ENCODE peak calls at places on chromosomes 2 and 18, in six cellular contexts. S, A, D, N, T and K are unnamed samples.
A peak's percentile ranks its signal among the peaks of the same experiment; 100 is the strongest.

GRCh38 chr2:190069936-190070696 is 7.6 kb upstream of the MSTN start:
- DNase-seq in S (peak; percentile 50), A (no peak), D (peak; percentile 43), N (peak; percentile 7), T (peak; percentile 83), K (peak; percentile 38)

GRCh38 chr18:11553098-11553940 is 56.1 kb upstream of the SLC35G4 start:
- DNase-seq in S (peak; percentile 34), A (no peak), D (peak; percentile 23), N (peak; percentile 35), T (peak; percentile 75), K (peak; percentile 16)

GRCh38 chr18:43758734-43759133 is 481.4 kb upstream of the SYT4 start:
- DNase-seq in S (no peak), A (no peak), D (no peak), N (no peak), T (no peak), K (no peak)

GRCh38 chr2:157229572-157229971 is 27.9 kb upstream of the GALNT5 start:
- DNase-seq in S (no peak), A (no peak), D (peak; percentile 58), N (no peak), T (no peak), K (no peak)

GRCh38 chr2:14408695-14409094 is 223.8 kb upstream of the LRATD1 start:
- DNase-seq in S (no peak), A (no peak), D (no peak), N (no peak), T (no peak), K (no peak)

GRCh38 chr18:2143666-2144065 is 427.6 kb downstream of the METTL4 start:
- DNase-seq in S (no peak), A (no peak), D (no peak), N (no peak), T (no peak), K (no peak)

GRCh38 chr18:49723648-49724180 is 89.6 kb downstream of the ACAA2 start:
- DNase-seq in S (no peak), A (no peak), D (no peak), N (no peak), T (peak; percentile 45), K (no peak)

GRCh38 chr2:37561615-37562569 is 109.5 kb downstream of the CDC42EP3 start:
- DNase-seq in S (no peak), A (no peak), D (no peak), N (peak; percentile 83), T (peak; percentile 82), K (peak; percentile 53)

GRCh38 chr2:11691071-11691660 is 21.2 kb upstream of the NTSR2 start:
- DNase-seq in S (no peak), A (no peak), D (no peak), N (no peak), T (no peak), K (no peak)

GRCh38 chr2:240463274-240463865 is 27.9 kb downstream of the GPC1 start:
- DNase-seq in S (no peak), A (no peak), D (no peak), N (no peak), T (no peak), K (peak; percentile 6)

GRCh38 chr18:66607632-66608031 is 3.7 kb upstream of the CDH19 start:
- DNase-seq in S (no peak), A (no peak), D (no peak), N (no peak), T (no peak), K (no peak)

GRCh38 chr2:39484206-39484605 is 47.1 kb upstream of the MAP4K3 start:
- DNase-seq in S (no peak), A (no peak), D (no peak), N (no peak), T (no peak), K (peak; percentile 13)

GRCh38 chr18:63979409-63979908 is 9.6 kb downstream of the SERPINB8 start:
- DNase-seq in S (peak; percentile 47), A (peak; percentile 54), D (peak; percentile 21), N (peak; percentile 36), T (peak; percentile 61), K (peak; percentile 17)

GRCh38 chr2:147546109-147546508 is 298.7 kb upstream of the ACVR2A start:
- DNase-seq in S (no peak), A (no peak), D (no peak), N (no peak), T (no peak), K (no peak)

GRCh38 chr2:233252227-233252626 is 754 bp downstream of the ATG16L1 start:
- DNase-seq in S (no peak), A (no peak), D (no peak), N (no peak), T (no peak), K (no peak)

GRCh38 chr2:43637030-43637803 is at the start of gene PLEKHH2:
- DNase-seq in S (peak; percentile 86), A (peak; percentile 91), D (peak; percentile 51), N (peak; percentile 94), T (peak; percentile 85), K (peak; percentile 92)

GRCh38 chr2:217052856-217053577 is 193.2 kb upstream of the TNP1 start:
- DNase-seq in S (no peak), A (no peak), D (no peak), N (no peak), T (no peak), K (no peak)

GRCh38 chr18:58051765-58052460 is 7.9 kb downstream of the NEDD4L start:
- DNase-seq in S (peak; percentile 2), A (no peak), D (no peak), N (peak; percentile 25), T (peak; percentile 25), K (no peak)

GRCh38 chr18:32629292-32629691 is 143.5 kb downstream of the KLHL14 start:
- DNase-seq in S (no peak), A (no peak), D (no peak), N (no peak), T (no peak), K (no peak)

GRCh38 chr2:56709181-56709580 is 525.4 kb downstream of the CCDC85A start:
- DNase-seq in S (no peak), A (no peak), D (no peak), N (no peak), T (no peak), K (no peak)

GRCh38 chr2:105380432-105381118 is 18.3 kb downstream of the FHL2 start:
- DNase-seq in S (no peak), A (no peak), D (no peak), N (no peak), T (no peak), K (no peak)

GRCh38 chr2:39642054-39642742 is 23.5 kb upstream of the TMEM178A start:
- DNase-seq in S (no peak), A (no peak), D (peak; percentile 57), N (no peak), T (no peak), K (no peak)

GRCh38 chr2:64356906-64357305 is 97.1 kb upstream of the LGALSL start:
- DNase-seq in S (no peak), A (no peak), D (no peak), N (no peak), T (no peak), K (no peak)

GRCh38 chr2:64359892-64360657 is 93.9 kb upstream of the LGALSL start:
- DNase-seq in S (no peak), A (no peak), D (peak; percentile 63), N (peak; percentile 82), T (peak; percentile 75), K (peak; percentile 23)

GRCh38 chr2:64362562-64363026 is 91.4 kb upstream of the LGALSL start:
- DNase-seq in S (no peak), A (no peak), D (no peak), N (no peak), T (no peak), K (no peak)

GRCh38 chr2:64361151-64361938 is 92.6 kb upstream of the LGALSL start:
- DNase-seq in S (no peak), A (no peak), D (no peak), N (no peak), T (no peak), K (no peak)

GRCh38 chr2:64359176-64359891 is 94.6 kb upstream of the LGALSL start:
- DNase-seq in S (no peak), A (no peak), D (no peak), N (no peak), T (peak; percentile 65), K (no peak)
- H3K4me3 ChIP-seq in S (no peak overlapping the region), A (no peak overlapping the region), D (no peak overlapping the region), N (no peak overlapping the region), T (no peak overlapping the region), K (no peak overlapping the region)

DNA sequence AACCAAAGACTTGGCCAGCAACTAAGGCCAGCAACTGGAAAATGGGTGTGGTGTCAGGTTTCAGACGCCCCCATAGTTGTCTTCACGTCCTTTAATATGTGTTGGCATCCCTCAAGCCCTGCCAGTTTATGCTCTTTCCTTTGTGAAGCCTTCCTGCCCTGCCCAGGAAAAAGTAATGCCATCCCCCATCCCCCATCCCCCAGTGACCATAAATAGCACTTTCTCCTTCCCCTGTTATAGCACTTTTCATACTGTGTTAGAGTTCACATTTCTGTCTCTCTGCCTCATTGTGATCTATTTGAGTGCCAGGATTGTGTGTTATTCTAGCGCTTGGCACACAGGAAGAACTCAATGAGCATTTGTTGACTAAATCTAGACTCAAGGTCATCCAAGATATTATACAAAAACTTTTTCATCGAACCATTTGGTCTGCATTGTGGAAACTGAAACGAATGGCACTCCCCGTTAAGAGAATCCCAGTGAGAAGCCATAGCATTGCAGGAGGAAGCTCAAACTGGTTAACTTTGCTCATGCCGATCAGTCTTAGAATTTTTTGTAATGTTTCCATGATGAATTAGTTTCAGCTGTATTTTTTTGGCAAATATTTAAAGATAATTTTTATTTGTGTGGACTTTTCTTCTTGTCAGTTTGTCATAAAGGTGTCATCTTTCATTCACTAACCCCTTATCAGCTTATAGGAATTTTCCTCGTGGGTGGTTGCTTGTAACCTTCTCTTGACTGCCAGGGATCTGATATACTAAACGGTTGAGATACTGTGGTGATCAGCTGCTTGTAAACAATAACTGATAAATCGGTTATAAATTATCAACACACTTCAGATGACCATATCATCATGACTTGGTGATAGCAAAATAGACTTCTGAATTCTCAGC is 15.7 kb downstream of the CRIM1 start:
- DNase-seq in S (no peak), A (no peak), D (no peak), N (no peak), T (no peak), K (no peak)
- H3K4me3 ChIP-seq in S (no peak overlapping the region), A (no peak overlapping the region), D (no peak overlapping the region), N (peak overlapping the region; percentile 25), T (no peak overlapping the region), K (no peak overlapping the region)

DNA sequence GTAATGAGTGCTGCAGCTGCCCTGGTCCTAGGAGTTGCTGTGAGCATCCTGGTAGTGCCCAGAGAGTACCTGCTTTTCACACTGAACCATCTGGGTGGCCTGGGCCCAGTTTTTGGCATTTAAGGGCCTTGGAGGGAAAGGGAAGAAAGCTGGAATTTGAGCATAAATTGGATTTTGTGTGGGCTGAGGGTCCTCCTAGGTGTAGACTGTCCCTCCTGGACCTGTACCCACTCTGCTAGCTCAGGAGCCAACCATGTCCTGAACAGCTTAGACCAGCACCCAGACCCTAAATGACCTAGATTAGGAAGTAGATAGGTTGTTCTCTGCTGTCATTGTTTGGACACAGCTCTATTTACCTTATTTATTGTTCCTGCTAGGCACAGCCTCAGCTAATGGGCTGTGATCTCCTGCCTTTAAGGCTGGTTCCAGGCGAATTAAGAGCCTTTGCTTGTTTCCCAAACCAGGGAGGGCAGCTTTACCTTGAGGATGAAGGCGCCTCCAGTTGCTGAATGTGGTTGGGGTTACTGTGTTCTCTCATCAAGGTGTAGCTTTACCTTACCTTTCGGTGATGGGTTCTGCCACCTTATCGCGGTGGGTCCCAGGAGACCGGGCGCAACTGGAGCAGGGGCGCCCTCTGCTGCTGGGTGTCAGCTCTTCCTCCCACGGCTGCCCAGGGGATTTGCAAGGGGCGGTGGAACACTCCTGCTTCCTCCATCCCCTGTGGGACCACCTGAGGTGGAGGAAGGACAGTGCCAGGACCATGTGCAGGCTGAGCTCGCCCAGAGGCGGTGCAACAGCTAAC is 34.4 kb downstream of the ITGA6 start:
- DNase-seq in S (peak; percentile 79), A (peak; percentile 90), D (no peak), N (peak; percentile 35), T (peak; percentile 61), K (peak; percentile 54)
- H3K4me3 ChIP-seq in S (peak overlapping the region; percentile 68), A (peak overlapping the region; percentile 42), D (no peak overlapping the region), N (no peak overlapping the region), T (no peak overlapping the region), K (no peak overlapping the region)

GRCh38 chr2:29064746-29065478 is 9.4 kb downstream of the PCARE start:
- DNase-seq in S (no peak), A (no peak), D (no peak), N (no peak), T (no peak), K (no peak)
- H3K4me3 ChIP-seq in S (no peak overlapping the region), A (no peak overlapping the region), D (no peak overlapping the region), N (no peak overlapping the region), T (no peak overlapping the region), K (no peak overlapping the region)